ENCODE peak calls at places on chromosomes 3 and 15, in six cellular contexts. A is endothelial cell of umbilical vein, D is astrocyte of the spinal cord, T is ovary, M is psoas muscle, X is sigmoid colon. Q is an unnamed sample.

GRCh38 chr3:140576444-140576843 is 101.4 kb upstream of the TRIM42 start:
- DNase-seq in A (no peak), X (no peak), D (no peak), T (no peak), M (no peak), Q (no peak)

GRCh38 chr3:75232216-75232615 is 431.9 kb upstream of the FRG2C start:
- DNase-seq in T (no peak), D (no peak), M (no peak), A (no peak), X (no peak), Q (no peak)

GRCh38 chr3:173038484-173038871 is 102.6 kb downstream of the SPATA16 start:
- DNase-seq in A (no peak), T (no peak), X (no peak), D (no peak), M (no peak), Q (no peak)

GRCh38 chr15:68027388-68027787 is 26.7 kb upstream of the PIAS1 start:
- DNase-seq in D (no peak), X (no peak), T (no peak), M (no peak), A (no peak), Q (no peak)

GRCh38 chr3:98897701-98898100 is 3.8 kb downstream of the DCBLD2 start:
- DNase-seq in T (no peak), D (peak; percentile 22), A (no peak), X (no peak), M (no peak), Q (no peak)

GRCh38 chr3:141530133-141530768 is 43.4 kb downstream of the RASA2 start:
- DNase-seq in D (peak; percentile 61), M (no peak), A (peak; percentile 81), T (no peak), X (no peak), Q (no peak)

GRCh38 chr15:61661791-61662190 is 398.5 kb downstream of the VPS13C start:
- DNase-seq in M (no peak), T (no peak), X (no peak), A (no peak), D (peak; percentile 26), Q (no peak)

GRCh38 chr3:186287723-186288122 is 74.3 kb downstream of the DGKG start:
- DNase-seq in M (no peak), A (no peak), D (peak; percentile 85), T (no peak), X (no peak), Q (no peak)

GRCh38 chr3:4394048-4394447 is 73.0 kb downstream of the SUMF1 start:
- DNase-seq in A (peak; percentile 84), T (no peak), D (peak; percentile 65), M (no peak), X (no peak), Q (no peak)

GRCh38 chr15:35705885-35706590 is 160.1 kb upstream of the DPH6 start:
- DNase-seq in T (no peak), M (no peak), A (peak; percentile 87), D (no peak), X (no peak), Q (peak; percentile 85)

GRCh38 chr15:58086479-58086878 is 21.0 kb upstream of the ALDH1A2 start:
- DNase-seq in A (peak; percentile 36), T (no peak), M (no peak), D (peak; percentile 29), X (no peak), Q (no peak)

GRCh38 chr3:13700889-13701288 is 152.0 kb downstream of the FBLN2 start:
- DNase-seq in T (no peak), M (no peak), A (no peak), D (no peak), X (no peak), Q (no peak)

GRCh38 chr3:14490831-14491230 is 49.3 kb downstream of the GRIP2 start:
- DNase-seq in A (no peak), T (no peak), M (no peak), D (no peak), X (no peak), Q (no peak)

GRCh38 chr15:29773000-29773399 is 49.3 kb downstream of the TJP1 start:
- DNase-seq in X (no peak), D (no peak), M (no peak), T (no peak), A (no peak), Q (no peak)

GRCh38 chr3:141795311-141795710 is 32.1 kb downstream of the GRK7 start:
- DNase-seq in M (no peak), D (no peak), T (no peak), A (no peak), X (no peak), Q (peak; percentile 18)

GRCh38 chr3:52374173-52374572 is 58.1 kb downstream of the DNAH1 start:
- DNase-seq in X (no peak), M (no peak), A (no peak), T (no peak), D (no peak), Q (no peak)

GRCh38 chr3:14758893-14759292 is 59.9 kb upstream of the FGD5 start:
- DNase-seq in A (no peak), D (no peak), X (no peak), T (no peak), M (no peak), Q (no peak)

GRCh38 chr3:53269888-53270880 is 14.4 kb upstream of the TKT start:
- DNase-seq in T (peak; percentile 83), M (peak; percentile 79), A (peak; percentile 90), X (peak; percentile 97), D (peak; percentile 97), Q (peak; percentile 84)

GRCh38 chr3:190443257-190443656 is 6.4 kb downstream of the TMEM207 start:
- DNase-seq in A (peak; percentile 29), X (no peak), M (no peak), T (no peak), D (no peak), Q (no peak)

DNA sequence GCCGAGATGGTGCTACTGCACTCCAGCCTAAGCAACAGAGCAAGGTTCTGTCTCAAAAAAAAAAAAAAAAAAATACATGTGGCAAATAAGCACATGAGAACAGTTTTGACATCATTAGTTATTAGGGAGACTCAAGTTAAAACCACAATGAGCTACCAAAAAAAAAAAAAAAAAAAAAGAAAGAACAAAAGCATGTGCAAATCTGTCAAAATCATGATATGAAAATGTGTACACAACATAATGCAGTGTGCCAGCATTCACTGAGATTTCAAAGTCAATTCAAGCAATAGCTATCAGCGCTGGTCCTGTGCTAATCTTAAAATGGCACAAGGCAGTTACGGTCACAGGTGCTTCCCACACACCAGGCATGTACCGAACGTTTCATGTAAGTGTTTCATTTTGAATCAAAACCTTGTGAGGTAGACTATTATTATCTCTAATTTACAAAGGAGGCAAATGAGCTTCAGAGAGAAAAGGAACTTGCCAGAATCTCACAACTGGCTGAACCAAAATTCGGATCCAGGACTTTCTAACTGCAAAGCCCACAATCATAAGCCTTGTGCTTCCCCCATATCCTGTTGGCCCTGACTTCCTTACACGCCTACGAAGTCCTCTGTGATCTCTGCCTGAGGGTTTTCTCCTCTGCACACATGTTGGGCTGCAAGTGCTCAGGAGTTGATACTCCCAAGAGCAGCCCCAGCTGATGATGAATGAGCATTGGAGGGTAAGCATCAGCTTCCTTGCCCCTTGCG is 200.1 kb upstream of the PROK2 start:
- DNase-seq in M (no peak), A (no peak), X (no peak), T (no peak), D (no peak), Q (no peak)
- H3K4me3 ChIP-seq in M (no peak overlapping the region), A (no peak overlapping the region), X (no peak overlapping the region), T (no peak overlapping the region), D (no peak overlapping the region), Q (no peak overlapping the region)

GRCh38 chr15:101541501-101542292 is 52.2 kb upstream of the PCSK6 start:
- DNase-seq in X (peak; percentile 47), T (no peak), D (no peak), A (no peak), M (no peak), Q (no peak)

GRCh38 chr15:101543926-101544490 is 54.5 kb upstream of the PCSK6 start:
- DNase-seq in X (no peak), M (no peak), A (no peak), T (no peak), D (no peak), Q (no peak)

GRCh38 chr15:101543431-101543830 is 53.9 kb upstream of the PCSK6 start:
- DNase-seq in D (no peak), A (no peak), M (no peak), T (no peak), X (peak; percentile 36), Q (no peak)

GRCh38 chr15:101542306-101543025 is 53.0 kb upstream of the PCSK6 start:
- DNase-seq in M (no peak), X (peak; percentile 62), T (no peak), A (no peak), D (no peak), Q (no peak)

GRCh38 chr15:101543026-101543390 is 53.5 kb upstream of the PCSK6 start:
- DNase-seq in T (no peak), M (no peak), X (peak; percentile 52), D (no peak), A (no peak), Q (no peak)
- H3K4me3 ChIP-seq in T (no peak overlapping the region), M (no peak overlapping the region), X (no peak overlapping the region), D (no peak overlapping the region), A (no peak overlapping the region), Q (no peak overlapping the region)

GRCh38 chr3:50493623-50494022 is 9.8 kb downstream of the CACNA2D2 start:
- DNase-seq in M (no peak), D (no peak), T (no peak), X (no peak), A (no peak), Q (no peak)

GRCh38 chr3:50487181-50487580 is 16.3 kb downstream of the CACNA2D2 start:
- DNase-seq in X (no peak), T (no peak), A (no peak), D (no peak), M (no peak), Q (no peak)

GRCh38 chr3:50491023-50491422 is 12.4 kb downstream of the CACNA2D2 start:
- DNase-seq in M (no peak), T (no peak), X (no peak), A (no peak), D (no peak), Q (no peak)

GRCh38 chr3:50493086-50493485 is 10.3 kb downstream of the CACNA2D2 start:
- DNase-seq in D (no peak), M (no peak), A (no peak), T (no peak), X (no peak), Q (no peak)

GRCh38 chr3:50490438-50490970 is 12.9 kb downstream of the CACNA2D2 start:
- DNase-seq in D (no peak), T (no peak), X (no peak), M (no peak), A (no peak), Q (no peak)
- H3K4me3 ChIP-seq in D (no peak overlapping the region), T (no peak overlapping the region), X (no peak overlapping the region), M (no peak overlapping the region), A (no peak overlapping the region), Q (no peak overlapping the region)

DNA sequence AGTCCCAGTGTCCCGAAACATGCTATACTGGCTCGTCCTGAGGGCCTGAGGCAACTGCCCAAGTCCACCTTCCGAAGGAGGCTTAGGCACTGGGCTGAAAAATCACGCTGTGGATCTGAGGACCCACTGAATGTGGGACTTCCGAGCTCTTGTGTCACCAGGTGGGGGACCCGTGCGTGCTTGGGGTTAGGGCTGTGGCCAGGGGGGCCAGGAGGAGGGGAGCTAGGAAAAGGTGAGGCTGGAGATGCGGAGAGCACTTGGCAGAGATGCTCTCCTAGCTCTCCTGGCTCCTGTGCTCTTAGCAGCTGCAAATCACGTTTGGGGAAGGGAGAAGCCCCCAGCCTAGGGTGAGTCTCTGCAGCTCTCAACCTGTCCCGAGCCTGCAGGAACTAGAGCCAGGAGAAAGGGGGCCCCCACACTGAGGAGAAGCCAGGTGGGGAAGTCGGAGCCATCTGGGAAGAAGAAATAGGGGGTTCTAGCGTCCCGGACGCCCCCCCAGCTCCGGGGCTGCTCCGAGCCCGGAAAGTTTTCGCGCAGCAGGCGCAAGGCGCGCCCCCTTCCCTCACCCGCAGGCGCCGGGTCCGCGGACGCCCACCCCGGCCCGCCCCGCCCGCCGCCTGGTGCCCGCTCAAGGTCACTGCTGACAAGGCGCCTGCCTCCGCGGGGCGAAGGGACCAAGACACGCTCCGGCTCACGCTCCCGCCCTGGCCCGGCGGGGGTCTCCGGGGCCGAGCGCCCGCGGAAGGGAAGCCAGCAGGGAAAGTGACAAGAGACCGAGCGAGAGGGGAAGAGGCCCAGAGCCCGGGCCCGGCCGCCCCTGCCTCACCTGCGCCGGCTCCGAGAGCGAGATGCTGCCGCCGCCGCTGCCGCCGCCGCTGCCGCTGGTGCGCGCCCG is 108.7 kb upstream of the SLC6A11 start:
- DNase-seq in T (no peak), M (no peak), A (no peak), X (no peak), D (no peak), Q (no peak)
- H3K4me3 ChIP-seq in T (peak overlapping the region; percentile 35), M (peak overlapping the region; percentile 47), A (no peak overlapping the region), X (peak overlapping the region; percentile 40), D (no peak overlapping the region), Q (no peak overlapping the region)

Q was measured in SJCRH30.